ENCODE peak calls at places on chromosomes 12 and 14, in four cellular contexts. S, G, B and J are unnamed samples.

GRCh38 chr12:30631710-30632109 is 64.0 kb downstream of the IPO8 start:
- DNase-seq in G (no peak), S (no peak), B (no peak), J (no peak)

GRCh38 chr12:57940052-57940914 is 1.1 kb upstream of the ATP23 start:
- DNase-seq in B (peak), G (no peak), S (no peak), J (no peak)

GRCh38 chr12:57090924-57091632 is 2.2 kb downstream of the NAB2 start:
- DNase-seq in S (no peak), B (no peak), G (no peak), J (no peak)

GRCh38 chr12:124390442-124391116 is 95.7 kb downstream of the RFLNA start:
- DNase-seq in G (no peak), S (peak), B (no peak), J (no peak)

GRCh38 chr12:5503774-5504173 is 71.9 kb downstream of the NTF3 start:
- DNase-seq in G (no peak), B (no peak), S (no peak), J (no peak)

GRCh38 chr14:21384494-21384851 is 654 bp upstream of the SUPT16H start:
- DNase-seq in B (no peak), S (no peak), G (no peak), J (no peak)

GRCh38 chr12:16531623-16532022 is 74.3 kb downstream of the LMO3 start:
- DNase-seq in S (no peak), B (no peak), G (no peak), J (no peak)

GRCh38 chr12:6830286-6830892 is 2.2 kb downstream of the P3H3 start:
- DNase-seq in S (no peak), G (no peak), B (no peak), J (no peak)

GRCh38 chr12:124758266-124759200 is 105.1 kb downstream of the SCARB1 start:
- DNase-seq in S (no peak), G (no peak), B (no peak), J (no peak)

GRCh38 chr12:67633708-67634107 is 14.8 kb upstream of the DYRK2 start:
- DNase-seq in S (no peak), B (no peak), G (no peak), J (no peak)

GRCh38 chr12:116454950-116455447 is 104.2 kb upstream of the MAP1LC3B2 start:
- DNase-seq in B (no peak), G (no peak), S (peak), J (no peak)

GRCh38 chr14:46490150-46490769 is 161.3 kb downstream of the RPL10L start:
- DNase-seq in G (no peak), B (no peak), S (peak), J (peak)

GRCh38 chr14:55272415-55272786 is 1.2 kb downstream of the FBXO34 start:
- DNase-seq in G (no peak), B (no peak), S (no peak), J (no peak)

GRCh38 chr14:52391866-52392600 is 77.9 kb downstream of the PTGER2 start:
- DNase-seq in S (no peak), B (no peak), G (no peak), J (no peak)

GRCh38 chr12:27652174-27652763 is 44.0 kb upstream of the REP15 start:
- DNase-seq in S (peak), G (no peak), B (peak), J (peak)

GRCh38 chr12:26471560-26471959 is 276.2 kb downstream of the SSPN start:
- DNase-seq in G (no peak), B (no peak), S (no peak), J (no peak)

GRCh38 chr12:104702565-104703139 is 245.9 kb downstream of the CHST11 start:
- DNase-seq in B (no peak), G (no peak), S (no peak), J (no peak)

GRCh38 chr12:44379827-44380226 is 496.3 kb downstream of the NELL2 start:
- DNase-seq in B (no peak), S (no peak), G (no peak), J (no peak)

GRCh38 chr12:46260913-46261476 is 7.8 kb downstream of the SLC38A1 start:
- DNase-seq in B (no peak), S (no peak), G (no peak), J (no peak)

GRCh38 chr12:39003541-39004160 is 98.3 kb upstream of the CPNE8 start:
- DNase-seq in G (no peak), S (peak), B (no peak), J (peak)

GRCh38 chr12:51529586-51529985 is 61.4 kb upstream of the SCN8A start:
- DNase-seq in G (no peak), S (no peak), B (no peak), J (no peak)

GRCh38 chr12:5259523-5259922 is 172.4 kb upstream of the NTF3 start:
- DNase-seq in S (no peak), G (no peak), B (no peak), J (no peak)

GRCh38 chr12:51307655-51308593 is 16.1 kb downstream of the BIN2 start:
- DNase-seq in G (no peak), S (peak), B (peak), J (no peak)

GRCh38 chr14:34099630-34100029 is 148.8 kb upstream of the EGLN3 start:
- DNase-seq in S (no peak), G (no peak), B (no peak), J (no peak)

GRCh38 chr12:94973202-94973601 is 30.3 kb downstream of the NDUFA12 start:
- DNase-seq in S (no peak), G (no peak), B (no peak), J (no peak)

GRCh38 chr14:69056389-69056788 is 77.3 kb upstream of the ACTN1 start:
- DNase-seq in G (no peak), S (no peak), B (peak), J (no peak)

GRCh38 chr12:12442548-12443071 is 85.7 kb downstream of the BORCS5 start:
- DNase-seq in S (no peak), G (no peak), B (peak), J (no peak)

GRCh38 chr12:111636209-111636928 is 37.3 kb upstream of the ATXN2 start:
- DNase-seq in B (peak), G (peak), S (no peak), J (peak)

GRCh38 chr14:58765375-58765774 is 127.6 kb downstream of the DACT1 start:
- DNase-seq in S (no peak), G (no peak), B (no peak), J (no peak)

GRCh38 chr12:31890295-31891285 is 68.6 kb upstream of the RESF1 start:
- DNase-seq in G (no peak), B (no peak), S (no peak), J (no peak)

GRCh38 chr12:43292699-43293098 is 259.3 kb downstream of the ADAMTS20 start:
- DNase-seq in B (no peak), S (no peak), G (no peak), J (no peak)

GRCh38 chr12:90335561-90335960 is 619.4 kb downstream of the CCER1 start:
- DNase-seq in S (no peak), B (no peak), G (no peak), J (no peak)

GRCh38 chr12:63668028-63668799 is at the start of gene DPY19L2:
- DNase-seq in S (peak), B (no peak), G (peak), J (peak)

GRCh38 chr12:123269980-123270379 is 1.7 kb downstream of the CDK2AP1 start:
- DNase-seq in B (peak), S (no peak), G (peak), J (peak)

GRCh38 chr12:127176804-127177203 is 1090.2 kb upstream of the TMEM132C start:
- DNase-seq in G (no peak), B (no peak), S (no peak), J (no peak)

GRCh38 chr12:2879853-2880252 is 2.8 kb downstream of the RHNO1 start:
- DNase-seq in S (no peak), B (peak), G (no peak), J (no peak)
- TF ChIP-seq RNF2 in S (no peak), B (no peak), G (no peak), J (no peak)

GRCh38 chr14:78967111-78967809 is 797.1 kb downstream of the NRXN3 start:
- DNase-seq in S (no peak), G (no peak), B (no peak), J (no peak)
- TF ChIP-seq RNF2 in S (no peak), G (no peak), B (no peak), J (no peak)

DNA sequence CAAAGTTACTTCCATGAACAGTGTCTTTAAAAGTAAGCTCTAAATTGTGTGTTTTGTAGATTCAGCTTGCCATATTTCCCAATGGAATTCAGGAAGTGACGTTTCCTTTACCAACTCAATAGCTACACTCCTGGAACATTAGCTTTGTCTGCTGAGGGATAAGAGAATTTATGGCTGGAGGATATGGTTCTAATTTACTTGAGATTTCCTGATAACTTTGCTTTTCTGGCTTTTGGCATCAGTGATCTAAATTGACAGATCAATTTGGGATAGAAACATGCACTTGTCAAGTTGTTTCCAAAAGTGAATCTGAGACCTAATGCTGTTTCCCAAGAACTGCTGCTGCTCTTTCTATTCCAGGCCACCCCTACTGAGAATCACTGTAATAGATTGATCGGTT is 43.2 kb downstream of the MGAT4C start:
- DNase-seq in B (no peak), G (no peak), S (no peak), J (no peak)
- TF ChIP-seq RNF2 in B (no peak), G (no peak), S (no peak), J (no peak)

GRCh38 chr12:48750215-48750614 is 33.7 kb upstream of the CCNT1 start:
- DNase-seq in G (no peak), S (no peak), B (no peak), J (no peak)
- TF ChIP-seq RNF2 in G (no peak), S (no peak), B (no peak), J (no peak)

DNA sequence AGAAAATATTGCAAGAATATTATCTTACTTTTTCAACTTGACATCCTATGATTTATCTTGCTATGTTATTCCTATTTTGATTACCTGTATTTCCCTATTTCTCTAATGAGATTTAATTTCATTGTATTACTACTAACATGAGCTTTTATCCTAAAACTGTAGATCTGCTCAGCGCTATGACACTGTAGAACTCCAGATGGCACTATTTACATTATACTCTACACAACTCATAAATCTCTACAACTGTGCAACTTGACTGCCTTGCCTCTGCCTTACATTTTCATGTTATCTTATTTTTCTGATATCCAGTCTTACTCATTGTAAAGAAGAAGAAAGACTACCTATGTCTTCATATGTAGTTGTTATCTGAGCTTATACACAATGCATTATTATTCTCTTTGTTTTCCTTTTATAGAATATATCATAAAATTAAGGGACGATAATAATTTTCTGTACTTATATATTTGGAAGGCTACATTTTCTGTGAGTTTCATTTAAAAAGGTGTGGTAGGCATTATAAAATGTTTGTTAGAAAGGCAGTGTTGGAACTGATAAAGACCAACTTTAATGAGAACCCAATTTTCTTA is 24.1 kb downstream of the NUP37 start:
- DNase-seq in B (peak), S (peak), G (no peak), J (peak)
- TF ChIP-seq RNF2 in B (no peak), S (no peak), G (no peak), J (no peak)